ENCODE peak calls at places on chromosomes 11 and 22, in five cellular contexts. D is GM23338, V is H1, I is hepatocyte, U is fibroblast of lung. T is an unnamed sample.

GRCh38 chr22:26986884-26987283 is 329.5 kb downstream of the MIAT start:
- DNase-seq in D (no peak), U (no peak), V (no peak), I (no peak), T (no peak)

GRCh38 chr22:33853200-33854097 is 66.8 kb downstream of the LARGE1 start:
- DNase-seq in I (peak), D (peak), V (no peak), U (peak), T (no peak)

GRCh38 chr11:990101-990500 is 46.4 kb downstream of the MUC6 start:
- DNase-seq in U (no peak), V (no peak), D (no peak), I (no peak), T (no peak)

GRCh38 chr22:39309881-39310714 is 9.3 kb downstream of the RPL3 start:
- DNase-seq in U (peak), I (no peak), V (peak), D (no peak), T (no peak)

GRCh38 chr22:50399751-50400331 is 56.7 kb downstream of the PPP6R2 start:
- DNase-seq in D (peak), V (peak), U (no peak), I (peak), T (no peak)

GRCh38 chr22:17797721-17798559 is 23.7 kb upstream of the BID start:
- DNase-seq in V (no peak), U (no peak), D (no peak), I (no peak), T (no peak)

GRCh38 chr22:49930128-49930527 is 11.7 kb downstream of the CRELD2 start:
- DNase-seq in I (no peak), D (no peak), V (no peak), U (no peak), T (no peak)

GRCh38 chr22:23068832-23069385 is 1.4 kb upstream of the GNAZ start:
- DNase-seq in V (no peak), I (no peak), D (no peak), U (no peak), T (no peak)

GRCh38 chr11:27469333-27469680 is 3.3 kb downstream of the LGR4 start:
- DNase-seq in I (no peak), V (no peak), D (no peak), U (no peak), T (no peak)

GRCh38 chr11:7548659-7549283 is 35.0 kb downstream of the PPFIBP2 start:
- DNase-seq in I (peak), U (no peak), V (peak), D (peak), T (no peak)

GRCh38 chr11:96234866-96235441 is 108.0 kb downstream of the MAML2 start:
- DNase-seq in I (no peak), D (no peak), U (no peak), V (no peak), T (no peak)

GRCh38 chr11:113875414-113876073 is at the start of gene USP28:
- DNase-seq in D (peak), I (peak), V (peak), U (peak), T (peak)

GRCh38 chr22:41957941-41958556 is 6.1 kb downstream of the SMIM45 start:
- DNase-seq in U (no peak), I (no peak), V (no peak), D (peak), T (no peak)

GRCh38 chr11:134481135-134481534 is 69.1 kb upstream of the B3GAT1 start:
- DNase-seq in V (no peak), D (no peak), I (peak), U (no peak), T (no peak)

GRCh38 chr11:121655481-121656332 is 202.9 kb upstream of the SORL1-AS1 start:
- DNase-seq in V (peak), I (peak), D (peak), U (peak), T (peak)

GRCh38 chr11:35792148-35792845 is 129.7 kb downstream of the TRIM44 start:
- DNase-seq in I (no peak), D (no peak), U (peak), V (no peak), T (no peak)

GRCh38 chr22:26893034-26893710 is 235.8 kb downstream of the MIAT start:
- DNase-seq in I (no peak), U (no peak), D (peak), V (peak), T (no peak)

GRCh38 chr22:42528591-42529307 is 9.2 kb upstream of the RRP7A start:
- DNase-seq in D (no peak), U (no peak), V (no peak), I (no peak), T (no peak)

GRCh38 chr11:67302571-67303131 is 679 bp upstream of the SSH3 start:
- DNase-seq in U (peak), I (peak), D (peak), V (peak), T (no peak)

GRCh38 chr22:24894998-24895397 is 51.5 kb downstream of the LHFPL7 start:
- DNase-seq in U (peak), D (peak), V (no peak), I (peak), T (no peak)

GRCh38 chr11:5345831-5346230 is 2.5 kb upstream of the OR51B5 start:
- DNase-seq in V (no peak), D (no peak), U (no peak), I (no peak), T (no peak)
- H2AFZ ChIP-seq in V (no peak), D (no peak), U (peak), I (no peak), T (no peak)

DNA sequence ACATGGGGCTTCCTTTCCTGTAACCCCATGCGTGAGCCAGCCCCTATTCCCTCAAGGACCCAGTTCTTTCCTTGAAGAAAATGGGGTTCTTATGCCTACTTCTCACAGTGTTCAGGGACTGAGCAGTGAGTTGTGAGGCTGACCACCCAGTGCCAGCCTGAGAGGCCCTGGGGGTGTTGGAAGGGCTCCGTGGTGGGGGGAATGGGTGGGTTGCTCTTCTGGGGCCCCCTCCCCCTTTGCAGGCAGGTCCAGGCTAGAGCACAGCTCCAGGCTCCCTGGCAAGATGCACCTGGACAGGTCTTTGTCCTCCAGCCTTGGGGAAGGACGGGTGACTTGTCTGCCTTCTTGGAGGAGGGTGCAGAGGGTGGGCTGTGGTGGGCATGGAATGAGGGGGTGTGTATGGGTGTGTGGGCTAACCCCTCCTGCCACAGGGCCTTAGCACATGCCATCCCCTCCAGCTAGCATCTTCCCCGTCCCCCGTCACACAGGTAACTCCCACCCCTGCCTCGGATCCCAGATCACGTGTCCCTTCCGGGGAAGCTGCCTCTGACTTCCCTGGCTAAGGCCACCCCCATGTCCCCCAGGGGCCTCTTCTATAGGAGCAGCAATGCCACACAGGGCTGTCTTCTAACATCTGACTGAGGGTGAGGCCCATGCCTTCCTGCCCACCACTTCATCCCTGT is 64.6 kb downstream of the MYEOV start:
- DNase-seq in I (no peak), U (no peak), D (no peak), V (peak), T (no peak)
- TF ChIP-seq CTCF in I (no peak), U (no peak), D (no peak), V (no peak), T (no peak)

GRCh38 chr22:29480262-29480511 is 169 bp downstream of the NEFH start:
- DNase-seq in D (no peak), I (no peak), U (no peak), V (no peak), T (no peak)
- TF ChIP-seq EZH2 in D (no peak), I (peak), U (no peak), V (peak), T (no peak)

GRCh38 chr22:31243339-31244043 is 31.4 kb downstream of the LIMK2 start:
- DNase-seq in I (no peak), U (no peak), V (no peak), D (no peak), T (no peak)
- H2AFZ ChIP-seq in I (no peak), U (no peak), V (no peak), D (no peak), T (no peak)

DNA sequence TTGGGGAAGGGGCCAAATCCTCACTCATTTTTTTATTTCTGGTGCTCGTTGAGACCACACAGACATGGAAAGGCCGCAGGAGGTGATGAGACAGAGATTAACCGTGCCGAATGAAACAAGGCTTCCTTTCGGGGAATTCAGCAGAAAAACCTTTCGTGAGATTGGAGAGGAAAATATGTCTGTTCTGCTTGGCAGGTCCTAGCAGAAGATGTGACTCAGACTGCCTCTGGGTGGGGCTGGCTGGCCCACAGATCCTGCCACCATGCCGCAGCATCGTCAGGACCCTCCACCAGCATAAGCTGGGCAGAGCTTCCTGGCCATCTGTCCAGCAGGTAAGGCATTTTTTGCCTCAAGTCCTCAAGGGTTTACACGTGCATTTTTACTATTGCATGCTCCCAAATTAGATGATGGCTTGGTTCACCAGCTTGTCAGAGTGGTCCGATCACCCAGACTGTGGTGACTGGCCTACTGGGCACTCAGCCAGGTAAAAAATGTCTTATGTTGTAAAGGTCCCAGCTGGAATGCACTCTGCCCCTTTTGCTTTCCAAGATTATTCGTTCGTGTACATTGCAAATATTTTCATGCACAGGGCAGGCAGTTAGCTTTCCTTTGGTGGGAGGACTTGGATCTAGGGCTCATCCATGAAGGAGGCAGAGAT is 1.5 kb downstream of the DDB2 start:
- DNase-seq in D (no peak), I (peak), V (no peak), U (peak), T (no peak)
- TF ChIP-seq CTCF in D (peak), I (no peak), V (no peak), U (no peak), T (peak)

GRCh38 chr11:73218106-73218829 is at the start of gene P2RY2:
- DNase-seq in U (no peak), I (peak), V (peak), D (peak), T (no peak)
- TF ChIP-seq EZH2 in U (peak), I (no peak), V (peak), D (peak), T (no peak)

DNA sequence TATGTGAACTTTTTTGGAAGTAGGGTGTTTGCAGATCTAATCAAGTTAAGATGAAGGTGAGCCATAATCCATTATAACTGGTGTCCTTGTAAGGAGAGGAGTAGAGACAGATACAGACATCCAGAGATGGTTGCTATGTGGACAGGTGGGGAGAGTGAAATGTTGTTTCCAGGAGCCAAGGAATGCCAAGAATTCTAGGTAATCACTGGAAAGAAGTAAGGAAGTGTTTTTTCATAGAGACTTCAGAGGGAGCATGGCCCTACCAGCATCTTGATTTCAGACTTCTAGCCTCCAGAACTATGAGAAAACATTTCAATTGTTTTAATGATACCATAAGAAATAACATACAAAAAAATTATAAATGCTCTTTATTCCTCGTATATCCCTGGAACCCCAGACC is 320.5 kb upstream of the ANO3 start:
- DNase-seq in U (no peak), D (peak), I (no peak), V (no peak), T (no peak)
- H2AFZ ChIP-seq in U (no peak), D (no peak), I (no peak), V (no peak), T (no peak)